ENCODE peak calls at places on chromosomes 3 and 15, in six cellular contexts. One of them, this sample, is unnamed. For H3K27me3, the result is how much of the 10 kb centered on the place peaks cover.

GRCh38 chr15:64623347-64624024 is 151.9 kb downstream of the RBPMS2 start:
- DNase-seq in heart right ventricle: no peak
- DNase-seq in right atrium auricular region: no peak
- DNase-seq in left lung: no peak
- DNase-seq in PC-9: no peak
- DNase-seq in MM.1S: no peak
- DNase-seq in this sample: no peak

GRCh38 chr15:62964251-62964650 is 78.3 kb upstream of the TPM1 start:
- DNase-seq in heart right ventricle: no peak
- DNase-seq in right atrium auricular region: no peak
- DNase-seq in left lung: no peak
- DNase-seq in PC-9: no peak
- DNase-seq in MM.1S: no peak
- DNase-seq in this sample: no peak

GRCh38 chr15:76776969-76777368 is 128.2 kb downstream of the SCAPER start:
- DNase-seq in heart right ventricle: no peak
- DNase-seq in right atrium auricular region: no peak
- DNase-seq in left lung: no peak
- DNase-seq in PC-9: no peak
- DNase-seq in MM.1S: no peak
- DNase-seq in this sample: no peak

GRCh38 chr3:158569717-158570244 is 1.2 kb upstream of the MLF1 start:
- DNase-seq in heart right ventricle: no peak
- DNase-seq in right atrium auricular region: no peak
- DNase-seq in left lung: no peak
- DNase-seq in PC-9: no peak
- DNase-seq in MM.1S: no peak
- DNase-seq in this sample: no peak

GRCh38 chr3:143658116-143658515 is 190.2 kb downstream of the SLC9A9 start:
- DNase-seq in heart right ventricle: no peak
- DNase-seq in right atrium auricular region: no peak
- DNase-seq in left lung: no peak
- DNase-seq in PC-9: no peak
- DNase-seq in MM.1S: no peak
- DNase-seq in this sample: no peak

GRCh38 chr3:56801151-56801596 is 575 bp downstream of the ARHGEF3 start:
- DNase-seq in heart right ventricle: no peak
- DNase-seq in right atrium auricular region: no peak
- DNase-seq in left lung: no peak
- DNase-seq in PC-9: no peak
- DNase-seq in MM.1S: peak
- DNase-seq in this sample: no peak

GRCh38 chr3:30933478-30934207 is 39.2 kb upstream of the GADL1 start:
- DNase-seq in heart right ventricle: no peak
- DNase-seq in right atrium auricular region: no peak
- DNase-seq in left lung: no peak
- DNase-seq in PC-9: no peak
- DNase-seq in MM.1S: peak
- DNase-seq in this sample: no peak

GRCh38 chr15:31477851-31478250 is 151.2 kb downstream of the KLF13 start:
- DNase-seq in heart right ventricle: no peak
- DNase-seq in right atrium auricular region: no peak
- DNase-seq in left lung: no peak
- DNase-seq in PC-9: no peak
- DNase-seq in MM.1S: no peak
- DNase-seq in this sample: no peak

DNA sequence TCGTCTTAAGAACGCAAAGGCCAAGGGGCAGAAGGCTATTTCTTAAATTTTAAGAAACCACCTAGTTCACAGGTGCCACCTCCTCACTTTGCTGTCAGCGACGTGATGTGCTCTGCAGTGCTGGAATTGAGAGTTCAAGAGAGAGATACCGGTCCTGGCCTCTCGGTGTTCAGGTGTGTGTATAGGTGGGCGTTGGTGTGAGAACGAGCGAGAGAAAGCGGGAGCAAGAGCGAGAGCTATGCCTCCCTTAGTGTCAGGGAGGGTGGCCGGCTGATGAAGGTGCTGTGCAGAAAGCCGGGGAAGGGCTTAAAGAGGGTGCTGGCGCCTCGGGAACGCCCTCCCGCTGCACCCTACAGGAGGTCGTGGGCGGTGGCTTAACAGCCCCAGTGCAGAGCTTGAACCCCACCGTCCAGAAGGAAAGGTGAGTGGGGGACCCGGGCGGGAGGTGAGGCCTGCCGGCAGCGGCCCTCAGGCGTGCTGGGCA is 247.1 kb upstream of the TOPAZ1 start:
- DNase-seq in heart right ventricle: no peak
- DNase-seq in right atrium auricular region: no peak
- DNase-seq in left lung: no peak
- DNase-seq in PC-9: no peak
- DNase-seq in MM.1S: no peak
- DNase-seq in this sample: peak
- H3K27me3 ChIP-seq in heart right ventricle: half or more
- H3K27me3 ChIP-seq in right atrium auricular region: under half
- H3K27me3 ChIP-seq in left lung: half or more
- H3K27me3 ChIP-seq in PC-9: under half
- H3K27me3 ChIP-seq in MM.1S: under half
- H3K27me3 ChIP-seq in this sample: half or more

GRCh38 chr15:101191242-101191641 is 60.6 kb downstream of the CHSY1 start:
- DNase-seq in heart right ventricle: no peak
- DNase-seq in right atrium auricular region: no peak
- DNase-seq in left lung: no peak
- DNase-seq in PC-9: no peak
- DNase-seq in MM.1S: no peak
- DNase-seq in this sample: no peak
- H3K27ac ChIP-seq in heart right ventricle: peak
- H3K27ac ChIP-seq in right atrium auricular region: peak
- H3K27ac ChIP-seq in left lung: no peak
- H3K27ac ChIP-seq in PC-9: no peak
- H3K27ac ChIP-seq in MM.1S: no peak
- H3K27ac ChIP-seq in this sample: no peak

GRCh38 chr3:55544219-55544618 is 57.1 kb upstream of the WNT5A start:
- DNase-seq in heart right ventricle: no peak
- DNase-seq in right atrium auricular region: no peak
- DNase-seq in left lung: no peak
- DNase-seq in PC-9: no peak
- DNase-seq in MM.1S: no peak
- DNase-seq in this sample: no peak

GRCh38 chr3:55547086-55547666 is 60.1 kb upstream of the WNT5A start:
- DNase-seq in heart right ventricle: no peak
- DNase-seq in right atrium auricular region: no peak
- DNase-seq in left lung: no peak
- DNase-seq in PC-9: no peak
- DNase-seq in MM.1S: no peak
- DNase-seq in this sample: no peak

GRCh38 chr3:55554621-55555020 is 67.5 kb upstream of the WNT5A start:
- DNase-seq in heart right ventricle: no peak
- DNase-seq in right atrium auricular region: no peak
- DNase-seq in left lung: no peak
- DNase-seq in PC-9: no peak
- DNase-seq in MM.1S: no peak
- DNase-seq in this sample: no peak

GRCh38 chr3:55551644-55552043 is 64.5 kb upstream of the WNT5A start:
- DNase-seq in heart right ventricle: no peak
- DNase-seq in right atrium auricular region: no peak
- DNase-seq in left lung: no peak
- DNase-seq in PC-9: no peak
- DNase-seq in MM.1S: no peak
- DNase-seq in this sample: no peak

GRCh38 chr3:55549172-55549571 is 62.1 kb upstream of the WNT5A start:
- DNase-seq in heart right ventricle: no peak
- DNase-seq in right atrium auricular region: no peak
- DNase-seq in left lung: no peak
- DNase-seq in PC-9: no peak
- DNase-seq in MM.1S: no peak
- DNase-seq in this sample: no peak
- TF ChIP-seq CTCF in heart right ventricle: no peak
- TF ChIP-seq CTCF in right atrium auricular region: no peak
- TF ChIP-seq CTCF in left lung: no peak
- TF ChIP-seq CTCF in PC-9: no peak
- TF ChIP-seq CTCF in MM.1S: no peak
- TF ChIP-seq CTCF in this sample: peak

GRCh38 chr3:184523825-184524615 is 37.6 kb upstream of the EPHB3 start:
- DNase-seq in heart right ventricle: no peak
- DNase-seq in right atrium auricular region: peak
- DNase-seq in left lung: no peak
- DNase-seq in PC-9: no peak
- DNase-seq in MM.1S: no peak
- DNase-seq in this sample: peak
- H3K27me3 ChIP-seq in heart right ventricle: under half
- H3K27me3 ChIP-seq in right atrium auricular region: under half
- H3K27me3 ChIP-seq in left lung: half or more
- H3K27me3 ChIP-seq in PC-9: half or more
- H3K27me3 ChIP-seq in MM.1S: under half
- H3K27me3 ChIP-seq in this sample: under half

GRCh38 chr3:123096701-123097100 is 29.9 kb downstream of the PDIA5 start:
- DNase-seq in heart right ventricle: peak
- DNase-seq in right atrium auricular region: peak
- DNase-seq in left lung: no peak
- DNase-seq in PC-9: no peak
- DNase-seq in MM.1S: no peak
- DNase-seq in this sample: no peak
- H3K27ac ChIP-seq in heart right ventricle: peak
- H3K27ac ChIP-seq in right atrium auricular region: peak
- H3K27ac ChIP-seq in left lung: no peak
- H3K27ac ChIP-seq in PC-9: no peak
- H3K27ac ChIP-seq in MM.1S: no peak
- H3K27ac ChIP-seq in this sample: no peak

GRCh38 chr3:19063936-19064335 is 84.4 kb upstream of the KCNH8 start:
- DNase-seq in heart right ventricle: no peak
- DNase-seq in right atrium auricular region: no peak
- DNase-seq in left lung: no peak
- DNase-seq in PC-9: no peak
- DNase-seq in MM.1S: no peak
- DNase-seq in this sample: no peak

GRCh38 chr3:19060404-19060803 is 87.9 kb upstream of the KCNH8 start:
- DNase-seq in heart right ventricle: no peak
- DNase-seq in right atrium auricular region: no peak
- DNase-seq in left lung: no peak
- DNase-seq in PC-9: no peak
- DNase-seq in MM.1S: no peak
- DNase-seq in this sample: no peak

GRCh38 chr3:19070325-19070724 is 78.0 kb upstream of the KCNH8 start:
- DNase-seq in heart right ventricle: no peak
- DNase-seq in right atrium auricular region: no peak
- DNase-seq in left lung: no peak
- DNase-seq in PC-9: no peak
- DNase-seq in MM.1S: no peak
- DNase-seq in this sample: no peak

DNA sequence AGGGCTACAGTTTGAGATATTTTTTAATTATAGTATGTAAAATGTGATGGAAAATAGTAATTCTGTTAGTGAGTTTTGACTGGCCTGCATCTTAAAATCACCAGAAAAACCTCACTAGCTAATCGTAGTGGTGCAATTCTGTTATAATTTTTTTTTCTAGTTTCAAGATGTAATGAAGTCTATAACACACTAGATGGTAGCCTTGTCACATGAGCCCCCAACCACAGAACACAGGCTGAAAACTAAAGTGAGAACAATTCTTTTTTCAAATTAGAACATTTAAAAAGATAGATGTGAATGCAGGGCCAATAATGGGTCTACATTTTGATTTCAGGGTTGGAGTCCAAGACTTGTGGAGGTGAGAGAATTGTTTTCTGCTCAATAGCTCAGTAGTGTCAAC is 83.3 kb upstream of the KCNH8 start:
- DNase-seq in heart right ventricle: no peak
- DNase-seq in right atrium auricular region: no peak
- DNase-seq in left lung: no peak
- DNase-seq in PC-9: no peak
- DNase-seq in MM.1S: no peak
- DNase-seq in this sample: no peak
- TF ChIP-seq CTCF in heart right ventricle: peak
- TF ChIP-seq CTCF in right atrium auricular region: peak
- TF ChIP-seq CTCF in left lung: no peak
- TF ChIP-seq CTCF in PC-9: peak
- TF ChIP-seq CTCF in MM.1S: peak
- TF ChIP-seq CTCF in this sample: peak

DNA sequence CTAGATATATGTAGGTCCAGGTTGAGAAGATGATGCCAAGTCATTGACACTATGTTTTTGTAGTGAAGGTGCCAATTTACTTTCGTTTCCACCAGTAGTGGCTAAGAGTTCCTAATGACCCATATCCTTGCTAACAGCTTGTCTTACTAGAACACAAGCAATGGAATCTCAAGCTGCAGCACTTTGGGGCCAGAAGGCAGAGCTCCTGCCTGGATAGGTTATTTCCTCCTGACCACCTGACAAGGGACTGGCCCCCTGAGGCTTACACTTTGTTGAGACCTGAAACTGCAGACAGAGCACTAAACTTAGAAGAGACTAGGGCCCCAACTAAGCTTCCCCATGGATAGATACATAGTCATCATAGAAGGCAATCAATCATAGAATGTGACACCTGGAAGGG is 11.7 kb downstream of the ONECUT1 start:
- DNase-seq in heart right ventricle: no peak
- DNase-seq in right atrium auricular region: no peak
- DNase-seq in left lung: no peak
- DNase-seq in PC-9: no peak
- DNase-seq in MM.1S: peak
- DNase-seq in this sample: no peak
- H3K27me3 ChIP-seq in heart right ventricle: half or more
- H3K27me3 ChIP-seq in right atrium auricular region: under half
- H3K27me3 ChIP-seq in left lung: half or more
- H3K27me3 ChIP-seq in PC-9: under half
- H3K27me3 ChIP-seq in MM.1S: under half
- H3K27me3 ChIP-seq in this sample: half or more

GRCh38 chr3:195853930-195854478 is 42.3 kb upstream of the MUC4 start:
- DNase-seq in heart right ventricle: no peak
- DNase-seq in right atrium auricular region: no peak
- DNase-seq in left lung: peak
- DNase-seq in PC-9: no peak
- DNase-seq in MM.1S: no peak
- DNase-seq in this sample: no peak
- H3K27ac ChIP-seq in heart right ventricle: no peak
- H3K27ac ChIP-seq in right atrium auricular region: no peak
- H3K27ac ChIP-seq in left lung: no peak
- H3K27ac ChIP-seq in PC-9: no peak
- H3K27ac ChIP-seq in MM.1S: no peak
- H3K27ac ChIP-seq in this sample: no peak

GRCh38 chr3:187963677-187964385 is 190.1 kb upstream of the LPP start:
- DNase-seq in heart right ventricle: peak
- DNase-seq in right atrium auricular region: no peak
- DNase-seq in left lung: no peak
- DNase-seq in PC-9: no peak
- DNase-seq in MM.1S: no peak
- DNase-seq in this sample: no peak
- TF ChIP-seq CTCF in heart right ventricle: no peak
- TF ChIP-seq CTCF in right atrium auricular region: no peak
- TF ChIP-seq CTCF in left lung: no peak
- TF ChIP-seq CTCF in PC-9: no peak
- TF ChIP-seq CTCF in MM.1S: no peak
- TF ChIP-seq CTCF in this sample: no peak

DNA sequence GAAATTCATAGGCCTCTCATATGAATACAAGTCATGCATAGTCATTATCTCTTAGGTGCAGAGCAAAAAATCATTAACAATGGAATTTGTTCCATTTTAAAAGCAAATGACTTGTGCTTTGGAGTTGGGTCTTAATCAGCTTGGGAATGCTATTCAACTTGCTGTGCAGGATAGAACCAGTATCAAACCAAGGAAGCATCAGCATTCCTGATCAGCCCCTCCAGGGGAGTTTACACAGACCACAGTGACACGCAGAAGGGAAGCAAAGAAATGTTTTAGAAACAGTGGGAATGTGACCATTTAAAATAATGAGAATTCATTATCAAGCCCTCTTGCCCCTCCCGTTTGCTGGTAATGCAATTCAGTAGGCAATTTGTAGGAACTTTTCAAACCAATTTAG is 155.2 kb downstream of the LRTM1 start:
- DNase-seq in heart right ventricle: no peak
- DNase-seq in right atrium auricular region: no peak
- DNase-seq in left lung: no peak
- DNase-seq in PC-9: no peak
- DNase-seq in MM.1S: no peak
- DNase-seq in this sample: no peak
- H3K27me3 ChIP-seq in heart right ventricle: under half
- H3K27me3 ChIP-seq in right atrium auricular region: under half
- H3K27me3 ChIP-seq in left lung: under half
- H3K27me3 ChIP-seq in PC-9: half or more
- H3K27me3 ChIP-seq in MM.1S: under half
- H3K27me3 ChIP-seq in this sample: under half